ENCODE peak calls at places on chromosomes 4 and X, in six cellular contexts. F is A673, J is pancreas, Y is cardiac muscle cell, U is heart right ventricle, S is heart left ventricle. L is an unnamed sample. For H3K27me3 and H3K4me1, the result is how much of the 10 kb centered on the place peaks cover.

GRCh38 chr4:93478805-93479204 is 349.7 kb upstream of the ATOH1 start:
- DNase-seq in J (no peak), S (no peak), F (no peak), U (no peak), Y (no peak), L (no peak)

GRCh38 chr4:20087512-20087911 is 164.2 kb upstream of the SLIT2 start:
- DNase-seq in F (no peak), S (no peak), Y (no peak), U (no peak), J (no peak), L (no peak)

GRCh38 chr4:107854326-107855030 is 29.7 kb downstream of the SGMS2 start:
- DNase-seq in U (no peak), Y (no peak), F (peak), S (no peak), J (no peak), L (no peak)

GRCh38 chr4:8351931-8352367 is 82.4 kb downstream of the HTRA3 start:
- DNase-seq in U (no peak), S (no peak), Y (no peak), J (no peak), F (no peak), L (no peak)

GRCh38 chr4:123599061-123599919 is 202.7 kb downstream of the SPRY1 start:
- DNase-seq in Y (no peak), U (no peak), F (no peak), S (no peak), J (no peak), L (no peak)

GRCh38 chrX:25131055-25131454 is 115.3 kb upstream of the ARX start:
- DNase-seq in Y (no peak), J (no peak), F (peak), S (no peak), U (no peak), L (no peak)

GRCh38 chrX:48933757-48934156 is 14.9 kb upstream of the PIM2 start:
- DNase-seq in U (no peak), J (no peak), Y (no peak), S (no peak), F (no peak), L (no peak)

GRCh38 chrX:1928805-1929204 is 313.9 kb downstream of the ASMT start:
- DNase-seq in S (no peak), F (no peak), J (no peak), U (no peak), Y (no peak), L (no peak)

GRCh38 chr4:47641755-47642154 is 156.7 kb downstream of the ATP10D start:
- DNase-seq in Y (no peak), S (no peak), F (no peak), U (no peak), J (no peak), L (no peak)

GRCh38 chr4:128384091-128384520 is 96.5 kb upstream of the PGRMC2 start:
- DNase-seq in F (peak), U (no peak), Y (no peak), J (no peak), S (no peak), L (no peak)
- H3K27me3 ChIP-seq in F (under half), U (under half), Y (under half), J (under half), S (under half), L (under half)

DNA sequence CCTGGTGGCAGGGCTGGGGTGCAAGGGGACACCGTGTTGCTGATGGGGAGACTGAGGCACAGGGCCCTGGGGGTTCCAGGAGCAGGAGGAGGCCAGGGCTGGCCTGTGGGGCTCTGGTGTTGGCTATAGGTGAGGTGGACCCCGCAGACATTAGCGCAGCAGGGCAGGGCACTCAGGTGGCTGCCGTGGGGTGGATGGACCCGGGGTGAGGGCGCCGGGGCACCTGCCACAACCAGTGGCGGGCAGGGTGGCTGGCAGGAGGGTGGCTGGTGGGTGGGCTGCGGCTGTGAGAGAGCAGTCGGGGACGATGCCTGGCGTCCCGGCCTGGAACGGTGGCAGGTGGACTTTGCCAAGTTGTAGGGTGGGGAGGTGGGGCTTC is 6.9 kb downstream of the FGFR3 start:
- DNase-seq in J (no peak), Y (no peak), S (no peak), F (no peak), U (no peak), L (no peak)
- H3K4me1 ChIP-seq in J (under half), Y (under half), S (under half), F (under half), U (under half), L (under half)

GRCh38 chrX:42290608-42291007 is 367.3 kb upstream of the CASK start:
- DNase-seq in S (no peak), F (peak), J (no peak), U (no peak), Y (no peak), L (no peak)
- TF ChIP-seq CTCF in S (no peak), F (peak), J (no peak), U (no peak), Y (no peak), L (no peak)

DNA sequence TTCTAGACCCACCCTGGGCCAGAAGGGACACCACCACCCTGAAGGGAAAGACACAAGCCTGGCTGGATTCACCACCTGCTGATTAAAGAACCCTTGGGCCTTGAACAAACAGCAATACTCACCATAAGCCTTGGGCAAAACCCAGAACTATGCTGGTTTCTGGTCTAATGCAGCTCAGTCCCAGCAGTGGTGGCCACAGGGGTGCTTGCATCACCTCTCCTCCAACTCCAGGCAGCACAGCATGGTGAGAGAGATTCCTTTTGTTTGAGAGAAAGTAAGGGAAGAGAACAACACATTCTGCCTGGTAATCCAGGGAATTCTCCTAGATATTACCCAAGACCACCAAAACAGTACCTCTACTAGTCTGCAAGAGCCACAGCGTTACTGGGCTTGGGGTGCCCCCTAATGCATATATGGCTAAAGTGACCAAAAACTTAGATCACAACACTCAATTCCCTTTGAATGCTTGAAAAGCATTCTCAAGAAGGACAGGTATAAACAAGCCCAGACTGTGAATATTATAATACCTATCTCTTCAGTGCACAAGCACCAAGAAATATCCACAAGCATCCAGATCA is 25.7 kb downstream of the RNF128 start:
- DNase-seq in Y (peak), J (no peak), F (peak), S (no peak), U (no peak), L (no peak)
- H3K27me3 ChIP-seq in Y (under half), J (under half), F (under half), S (under half), U (under half), L (under half)

GRCh38 chr4:89289312-89289711 is 18.3 kb downstream of the GPRIN3 start:
- DNase-seq in J (no peak), F (no peak), S (no peak), U (no peak), Y (no peak), L (no peak)
- H3K4me1 ChIP-seq in J (under half), F (under half), S (under half), U (half or more), Y (under half), L (under half)

GRCh38 chr4:139857977-139858376 is 192.4 kb downstream of the MGST2 start:
- DNase-seq in U (no peak), Y (no peak), F (no peak), S (no peak), J (no peak), L (no peak)

GRCh38 chr4:139858436-139859225 is 193.0 kb downstream of the MGST2 start:
- DNase-seq in Y (no peak), S (no peak), F (no peak), U (no peak), J (no peak), L (no peak)

GRCh38 chr4:139860435-139861024 is 194.9 kb downstream of the MGST2 start:
- DNase-seq in S (no peak), U (no peak), J (no peak), F (no peak), Y (no peak), L (no peak)

GRCh38 chr4:139859876-139860275 is 194.3 kb downstream of the MGST2 start:
- DNase-seq in U (no peak), S (no peak), Y (no peak), J (no peak), F (no peak), L (no peak)

GRCh38 chr4:139861471-139861870 is 195.9 kb downstream of the MGST2 start:
- DNase-seq in F (no peak), J (no peak), Y (no peak), U (peak), S (no peak), L (peak)
- TF ChIP-seq CTCF in F (no peak), J (no peak), Y (no peak), U (no peak), S (no peak), L (peak)